ENCODE peak calls at places on chromosome 13, in seven cellular contexts. R is psoas muscle, M is AG04450, E is ovary, D is omental fat pad, K is tibial nerve, A is fibroblast of pulmonary artery. Z is an unnamed sample.

GRCh38 chr13:25085125-25085742 is 10.7 kb upstream of the PABPC3 start:
- DNase-seq in R (no peak), M (no peak), E (no peak), D (no peak), K (no peak), A (peak; percentile 49), Z (no peak)

GRCh38 chr13:36706755-36707154 is 32.9 kb downstream of the SERTM1 start:
- DNase-seq in R (no peak), M (peak; percentile 13), E (no peak), D (no peak), K (no peak), A (peak; percentile 57), Z (no peak)

GRCh38 chr13:93344048-93344447 is 117.4 kb downstream of the GPC6 start:
- DNase-seq in R (no peak), M (no peak), E (no peak), D (no peak), K (no peak), A (no peak), Z (no peak)

GRCh38 chr13:106986033-106986484 is 418.1 kb upstream of the ARGLU1 start:
- DNase-seq in R (no peak), M (no peak), E (no peak), D (no peak), K (no peak), A (peak; percentile 1), Z (no peak)

GRCh38 chr13:114339779-114340534 is 25.7 kb downstream of the CHAMP1 start:
- DNase-seq in R (peak; percentile 62), M (no peak), E (no peak), D (no peak), K (no peak), A (peak; percentile 54), Z (peak; percentile 56)

GRCh38 chr13:31587696-31588266 is 151.5 kb upstream of the RXFP2 start:
- DNase-seq in R (no peak), M (no peak), E (no peak), D (no peak), K (no peak), A (peak; percentile 3), Z (no peak)

GRCh38 chr13:85590231-85590931 is 208.8 kb downstream of the SLITRK6 start:
- DNase-seq in R (no peak), M (no peak), E (no peak), D (no peak), K (no peak), A (peak; percentile 6), Z (no peak)

GRCh38 chr13:48749699-48750473 is 96.2 kb downstream of the CYSLTR2 start:
- DNase-seq in R (peak; percentile 90), M (peak; percentile 86), E (peak; percentile 80), D (peak; percentile 57), K (peak; percentile 78), A (peak; percentile 97), Z (peak; percentile 95)

GRCh38 chr13:92103673-92104296 is 705.4 kb downstream of the GPC5 start:
- DNase-seq in R (no peak), M (no peak), E (no peak), D (no peak), K (no peak), A (peak; percentile 33), Z (no peak)

GRCh38 chr13:45220403-45220802 is 19.6 kb upstream of the KCTD4 start:
- DNase-seq in R (no peak), M (no peak), E (no peak), D (no peak), K (no peak), A (no peak), Z (no peak)

GRCh38 chr13:75691183-75691582 is 55.1 kb downstream of the LMO7 start:
- DNase-seq in R (no peak), M (no peak), E (no peak), D (no peak), K (no peak), A (no peak), Z (no peak)

GRCh38 chr13:23455401-23456185 is 22.1 kb upstream of the SACS start:
- DNase-seq in R (no peak), M (no peak), E (no peak), D (no peak), K (no peak), A (no peak), Z (no peak)

GRCh38 chr13:40974460-40975407 is 44.4 kb downstream of the ELF1 start:
- DNase-seq in R (no peak), M (no peak), E (no peak), D (no peak), K (no peak), A (peak; percentile 84), Z (peak; percentile 58)

GRCh38 chr13:48299591-48299990 is 4.0 kb upstream of the RB1 start:
- DNase-seq in R (no peak), M (no peak), E (no peak), D (no peak), K (no peak), A (no peak), Z (no peak)

GRCh38 chr13:93534181-93534700 is 307.6 kb downstream of the GPC6 start:
- DNase-seq in R (no peak), M (no peak), E (peak; percentile 30), D (no peak), K (no peak), A (peak; percentile 21), Z (no peak)

GRCh38 chr13:51770160-51770559 is 33.8 kb downstream of the DHRS12 start:
- DNase-seq in R (no peak), M (no peak), E (no peak), D (no peak), K (no peak), A (no peak), Z (no peak)

GRCh38 chr13:51769455-51770127 is 34.4 kb downstream of the DHRS12 start:
- DNase-seq in R (peak; percentile 84), M (no peak), E (no peak), D (no peak), K (peak; percentile 75), A (peak; percentile 22), Z (no peak)

GRCh38 chr13:51767100-51767499 is 36.9 kb downstream of the DHRS12 start:
- DNase-seq in R (no peak), M (no peak), E (no peak), D (no peak), K (no peak), A (no peak), Z (no peak)

GRCh38 chr13:51768976-51769375 is 35.0 kb downstream of the DHRS12 start:
- DNase-seq in R (no peak), M (no peak), E (no peak), D (no peak), K (no peak), A (no peak), Z (no peak)

GRCh38 chr13:51768378-51768921 is 35.5 kb downstream of the DHRS12 start:
- DNase-seq in R (no peak), M (no peak), E (no peak), D (no peak), K (no peak), A (no peak), Z (no peak)
- TF ChIP-seq CTCF in R (no peak), M (no peak), E (no peak), D (no peak), K (no peak), A (no peak), Z (peak; percentile 30)

GRCh38 chr13:21020176-21020575 is 41.2 kb downstream of the LATS2 start:
- DNase-seq in R (no peak), M (no peak), E (no peak), D (no peak), K (no peak), A (no peak), Z (peak; percentile 14)

GRCh38 chr13:21020581-21020980 is 40.8 kb downstream of the LATS2 start:
- DNase-seq in R (no peak), M (no peak), E (no peak), D (no peak), K (no peak), A (no peak), Z (peak; percentile 83)

GRCh38 chr13:21025539-21025938 is 35.8 kb downstream of the LATS2 start:
- DNase-seq in R (no peak), M (no peak), E (no peak), D (no peak), K (no peak), A (no peak), Z (no peak)

GRCh38 chr13:21022056-21022693 is 39.2 kb downstream of the LATS2 start:
- DNase-seq in R (no peak), M (no peak), E (no peak), D (no peak), K (no peak), A (no peak), Z (no peak)

GRCh38 chr13:21022694-21023325 is 38.6 kb downstream of the LATS2 start:
- DNase-seq in R (no peak), M (no peak), E (peak; percentile 61), D (no peak), K (no peak), A (no peak), Z (peak; percentile 21)
- TF ChIP-seq CTCF in R (no peak), M (no peak), E (no peak), D (no peak), K (no peak), A (no peak), Z (no peak)

GRCh38 chr13:42498521-42498920 is 75.4 kb upstream of the TNFSF11 start:
- DNase-seq in R (no peak), M (no peak), E (no peak), D (no peak), K (no peak), A (no peak), Z (no peak)
- TF ChIP-seq CTCF in R (no peak), M (no peak), E (no peak), D (no peak), K (no peak), A (no peak), Z (no peak)

GRCh38 chr13:95298169-95298940 is 2.9 kb downstream of the ABCC4 start:
- DNase-seq in R (no peak), M (no peak), E (no peak), D (no peak), K (no peak), A (no peak), Z (no peak)

GRCh38 chr13:95301947-95302386 is 716 bp upstream of the ABCC4 start:
- DNase-seq in R (no peak), M (no peak), E (no peak), D (no peak), K (no peak), A (peak; percentile 47), Z (peak; percentile 26)

GRCh38 chr13:95298971-95299627 is 2.2 kb downstream of the ABCC4 start:
- DNase-seq in R (no peak), M (peak; percentile 71), E (no peak), D (no peak), K (no peak), A (peak; percentile 72), Z (no peak)

GRCh38 chr13:95301135-95301946 is at the start of gene ABCC4:
- DNase-seq in R (peak; percentile 78), M (peak; percentile 27), E (peak; percentile 65), D (no peak), K (no peak), A (peak; percentile 73), Z (peak; percentile 52)

GRCh38 chr13:95300625-95301134 is 571 bp downstream of the ABCC4 start:
- DNase-seq in R (peak; percentile 66), M (peak; percentile 23), E (peak; percentile 71), D (no peak), K (no peak), A (peak; percentile 45), Z (peak; percentile 25)
- TF ChIP-seq CTCF in R (no peak), M (peak; percentile 26), E (no peak), D (no peak), K (no peak), A (peak; percentile 8), Z (no peak)

GRCh38 chr13:63124863-63125262 is 1709.2 kb upstream of the PCDH20 start:
- DNase-seq in R (no peak), M (no peak), E (no peak), D (no peak), K (no peak), A (peak; percentile 63), Z (no peak)
- TF ChIP-seq CTCF in R (peak; percentile 12), M (peak; percentile 50), E (no peak), D (no peak), K (no peak), A (peak; percentile 37), Z (no peak)